ENCODE peak calls at places on chromosomes 3 and 15, in ten cellular contexts. X is activated CD4-positive, CD25-positive, alpha-beta regulatory T cell treated with anti-CD3 and anti-CD28 coated beads, Interleukin-2, amount 50 U/mL, for 16 hours; T is activated naive CD4-positive, alpha-beta T cell treated with anti-CD3 and anti-CD28 coated beads, Interleukin-2, amount 10 ng/mL, durations not matched to agents 7 days and 5 days; O is NCI-H1105; Z is A549; D is iPS-NIHi11; C is NCI-H2081; J is substantia nigra; N is keratinocyte; K is HAP-1. V is an unnamed sample.

GRCh38 chr3:78894787-78895186 is 873.0 kb downstream of the ROBO1 start:
- DNase-seq in X (no peak), T (no peak), O (no peak), Z (no peak), D (no peak), C (no peak), J (no peak), N (no peak), K (peak), V (no peak)

GRCh38 chr15:98901438-98901837 is 106.2 kb downstream of the PGPEP1L start:
- DNase-seq in X (no peak), T (no peak), O (no peak), Z (no peak), D (no peak), C (no peak), J (no peak), N (no peak), K (no peak), V (no peak)

GRCh38 chr15:100438570-100438969 is 90.2 kb downstream of the CERS3 start:
- DNase-seq in X (no peak), T (no peak), O (peak), Z (no peak), D (no peak), C (peak), J (no peak), N (peak), K (peak), V (peak)

GRCh38 chr3:195104340-195104739 is 166.6 kb downstream of the XXYLT1 start:
- DNase-seq in X (no peak), T (no peak), O (no peak), Z (no peak), D (no peak), C (no peak), J (no peak), N (no peak), K (no peak), V (no peak)

GRCh38 chr3:25007974-25008658 is 419.9 kb upstream of the RARB start:
- DNase-seq in X (no peak), T (no peak), O (no peak), Z (no peak), D (no peak), C (no peak), J (no peak), N (no peak), K (no peak), V (peak)

GRCh38 chr15:32669870-32670623 is 28.5 kb downstream of the SCG5 start:
- DNase-seq in X (no peak), T (no peak), O (no peak), Z (no peak), D (peak), C (peak), J (peak), N (no peak), K (peak), V (peak)

GRCh38 chr3:13148561-13149330 is 75.5 kb upstream of the IQSEC1 start:
- DNase-seq in X (no peak), T (no peak), O (no peak), Z (no peak), D (no peak), C (no peak), J (no peak), N (no peak), K (peak), V (no peak)

GRCh38 chr15:75809986-75810750 is 33.1 kb upstream of the UBE2Q2 start:
- DNase-seq in X (no peak), T (peak), O (no peak), Z (peak), D (peak), C (peak), J (no peak), N (peak), K (peak), V (peak)

GRCh38 chr15:36066757-36067156 is 512.7 kb upstream of the CDIN1 start:
- DNase-seq in X (no peak), T (no peak), O (no peak), Z (no peak), D (no peak), C (no peak), J (no peak), N (peak), K (no peak), V (peak)

GRCh38 chr15:68352401-68353062 is 75.0 kb downstream of the FEM1B start:
- DNase-seq in X (no peak), T (peak), O (no peak), Z (peak), D (no peak), C (no peak), J (no peak), N (peak), K (no peak), V (peak)

GRCh38 chr3:53495518-53496501 is 1.4 kb downstream of the CACNA1D start:
- DNase-seq in X (no peak), T (no peak), O (peak), Z (no peak), D (peak), C (peak), J (peak), N (no peak), K (no peak), V (no peak)

GRCh38 chr3:29537889-29538609 is 257.2 kb downstream of the RBMS3 start:
- DNase-seq in X (no peak), T (no peak), O (no peak), Z (no peak), D (no peak), C (no peak), J (no peak), N (peak), K (no peak), V (no peak)

GRCh38 chr3:65785065-65785645 is 253.6 kb downstream of the MAGI1 start:
- DNase-seq in X (no peak), T (no peak), O (peak), Z (peak), D (peak), C (peak), J (no peak), N (peak), K (peak), V (peak)

GRCh38 chr3:132637590-132637989 is 22.0 kb downstream of the ACAD11 start:
- DNase-seq in X (no peak), T (no peak), O (no peak), Z (no peak), D (no peak), C (no peak), J (no peak), N (no peak), K (no peak), V (peak)

GRCh38 chr3:126461450-126462070 is 14.1 kb downstream of the ZXDC start:
- DNase-seq in X (no peak), T (no peak), O (no peak), Z (no peak), D (no peak), C (no peak), J (no peak), N (no peak), K (no peak), V (no peak)

GRCh38 chr3:128170866-128171516 is 17.7 kb downstream of the EEFSEC start:
- DNase-seq in X (no peak), T (no peak), O (peak), Z (peak), D (peak), C (peak), J (peak), N (no peak), K (peak), V (peak)

GRCh38 chr3:9916734-9917680 is at the start of gene IL17RC:
- DNase-seq in X (no peak), T (peak), O (peak), Z (peak), D (peak), C (peak), J (peak), N (peak), K (peak), V (peak)

GRCh38 chr3:112087746-112088145 is 1.6 kb downstream of the C3orf52 start:
- DNase-seq in X (no peak), T (no peak), O (no peak), Z (no peak), D (no peak), C (no peak), J (no peak), N (no peak), K (no peak), V (no peak)